ENCODE peak calls at places on chromosomes 5 and 9, in four cellular contexts. M, N, Q and S are unnamed samples.

GRCh38 chr5:171906703-171907590 is 99.5 kb downstream of the FBXW11 start:
- DNase-seq in M (no peak), N (no peak), Q (no peak), S (no peak)

GRCh38 chr5:67012241-67012640 is 184.4 kb downstream of the CD180 start:
- DNase-seq in M (no peak), N (no peak), Q (no peak), S (no peak)

GRCh38 chr9:121369595-121370265 is at the start of gene STOM:
- DNase-seq in M (peak), N (peak), Q (peak), S (no peak)

GRCh38 chr9:130555968-130556367 is 23.4 kb upstream of the FUBP3 start:
- DNase-seq in M (no peak), N (peak), Q (no peak), S (no peak)

GRCh38 chr5:110957934-110958333 is 113.6 kb upstream of the TSLP start:
- DNase-seq in M (no peak), N (no peak), Q (no peak), S (no peak)

GRCh38 chr5:106759581-106759980 is 911.2 kb downstream of the EFNA5 start:
- DNase-seq in M (no peak), N (no peak), Q (no peak), S (no peak)

GRCh38 chr5:154038604-154039457 is at the start of the genes FAM114A2 and MFAP3:
- DNase-seq in M (peak), N (peak), Q (peak), S (peak)

GRCh38 chr5:73272351-73272750 is 99.4 kb downstream of the TMEM174 start:
- DNase-seq in M (no peak), N (no peak), Q (no peak), S (no peak)

GRCh38 chr9:4327504-4328191 is 27.8 kb upstream of the GLIS3 start:
- DNase-seq in M (no peak), N (no peak), Q (no peak), S (no peak)

GRCh38 chr5:171306785-171307591 is 2.1 kb upstream of the TLX3 start:
- DNase-seq in M (no peak), N (no peak), Q (no peak), S (no peak)

GRCh38 chr9:16873131-16873787 is 2.8 kb upstream of the BNC2 start:
- DNase-seq in M (no peak), N (no peak), Q (no peak), S (no peak)

GRCh38 chr9:78365979-78366697 is 69.2 kb downstream of the PSAT1 start:
- DNase-seq in M (no peak), N (peak), Q (no peak), S (no peak)

GRCh38 chr9:107815782-107816181 is 326.2 kb upstream of the KLF4 start:
- DNase-seq in M (no peak), N (no peak), Q (no peak), S (no peak)

GRCh38 chr9:124251188-124251587 is 6.6 kb upstream of the NEK6 start:
- DNase-seq in M (no peak), N (no peak), Q (no peak), S (no peak)

GRCh38 chr5:122576266-122577016 is 198.4 kb upstream of the SNX2 start:
- DNase-seq in M (no peak), N (no peak), Q (no peak), S (peak)

GRCh38 chr5:174734571-174735497 is 10.5 kb downstream of the MSX2 start:
- DNase-seq in M (no peak), N (no peak), Q (no peak), S (no peak)

GRCh38 chr5:130471-131175 is 38.7 kb downstream of the PLEKHG4B start:
- DNase-seq in M (no peak), N (no peak), Q (no peak), S (no peak)

GRCh38 chr5:170386743-170387142 is 2.4 kb downstream of the KCNMB1 start:
- DNase-seq in M (no peak), N (no peak), Q (no peak), S (no peak)

GRCh38 chr9:105978822-105979221 is 284.5 kb downstream of the TMEM38B start:
- DNase-seq in M (no peak), N (no peak), Q (no peak), S (no peak)

GRCh38 chr9:92563701-92564100 is 27.9 kb upstream of the ECM2 start:
- DNase-seq in M (no peak), N (no peak), Q (no peak), S (no peak)

GRCh38 chr5:35313296-35313695 is 83.0 kb upstream of the PRLR start:
- DNase-seq in M (no peak), N (peak), Q (no peak), S (no peak)

GRCh38 chr9:134206317-134207300 is 42.2 kb upstream of the RNU6ATAC start:
- DNase-seq in M (no peak), N (no peak), Q (no peak), S (no peak)

GRCh38 chr9:134055981-134056461 is 11.8 kb downstream of the BRD3 start:
- DNase-seq in M (no peak), N (no peak), Q (no peak), S (no peak)

GRCh38 chr5:168140256-168140655 is 151.2 kb upstream of the WWC1 start:
- DNase-seq in M (no peak), N (peak), Q (no peak), S (peak)

GRCh38 chr5:148739524-148739923 is 85.2 kb upstream of the HTR4 start:
- DNase-seq in M (no peak), N (no peak), Q (no peak), S (no peak)

GRCh38 chr9:97555164-97555563 is 53.7 kb downstream of the TMOD1 start:
- DNase-seq in M (no peak), N (peak), Q (no peak), S (peak)

GRCh38 chr9:134236935-134237629 is 72.7 kb upstream of the RNU6ATAC start:
- DNase-seq in M (no peak), N (no peak), Q (no peak), S (no peak)

GRCh38 chr5:109901628-109901981 is 211.9 kb downstream of the MAN2A1 start:
- DNase-seq in M (no peak), N (no peak), Q (no peak), S (no peak)

GRCh38 chr5:23730023-23730422 is 222.6 kb downstream of the PRDM9 start:
- DNase-seq in M (no peak), N (peak), Q (no peak), S (peak)

GRCh38 chr9:120710110-120710981 is 3.9 kb downstream of the MEGF9 start:
- DNase-seq in M (no peak), N (no peak), Q (no peak), S (no peak)

GRCh38 chr9:109267555-109267954 is 53.3 kb downstream of the EPB41L4B start:
- DNase-seq in M (no peak), N (no peak), Q (no peak), S (no peak)

GRCh38 chr9:90100014-90100413 is 495.2 kb downstream of the GADD45G start:
- DNase-seq in M (no peak), N (peak), Q (no peak), S (peak)

GRCh38 chr9:135773094-135773493 is 71.1 kb downstream of the KCNT1 start:
- DNase-seq in M (no peak), N (no peak), Q (no peak), S (no peak)

GRCh38 chr5:180315762-180316212 is 23.9 kb upstream of the MAPK9 start:
- DNase-seq in M (peak), N (peak), Q (peak), S (peak)